ENCODE peak calls at places on chromosomes 7 and 10, in nine cellular contexts. E is uterus, Y is endothelial cell of umbilical vein, S is transverse colon, B is fibroblast of lung, A is heart right ventricle, T is lower lobe of right lung, F is body of pancreas, K is tibial artery. U is an unnamed sample. For H3K36me3, the result is how much of the 10 kb centered on the place peaks cover.

GRCh38 chr10:48253970-48254657 is 20.4 kb downstream of the FRMPD2 start:
- DNase-seq in F (no peak), E (no peak), B (peak), S (no peak), Y (peak), A (no peak), T (no peak), K (no peak), U (no peak)

GRCh38 chr7:146115665-146116451 is 743 bp upstream of the CNTNAP2 start:
- DNase-seq in A (peak), B (peak), K (no peak), E (peak), S (peak), T (peak), F (peak), Y (peak), U (no peak)

GRCh38 chr10:129272859-129273258 is 194.2 kb upstream of the MGMT start:
- DNase-seq in S (no peak), E (no peak), K (no peak), Y (no peak), B (no peak), F (no peak), A (no peak), T (no peak), U (no peak)

GRCh38 chr7:106067678-106068077 is 44.4 kb downstream of the SYPL1 start:
- DNase-seq in E (no peak), Y (no peak), F (no peak), K (no peak), A (no peak), T (no peak), B (no peak), S (no peak), U (no peak)

GRCh38 chr10:73908853-73909611 is 1.9 kb upstream of the PLAU start:
- DNase-seq in A (no peak), S (peak), B (peak), F (no peak), T (peak), E (peak), Y (peak), K (peak), U (peak)

GRCh38 chr10:61779950-61780659 is 117.4 kb downstream of the CABCOCO1 start:
- DNase-seq in B (peak), A (peak), K (peak), T (peak), E (peak), F (no peak), Y (peak), S (peak), U (no peak)

GRCh38 chr10:6465854-6466524 is 114.1 kb downstream of the PRKCQ start:
- DNase-seq in Y (no peak), K (no peak), F (no peak), B (no peak), S (no peak), A (no peak), T (no peak), E (no peak), U (no peak)

GRCh38 chr10:11319990-11320602 is 291.4 kb downstream of the USP6NL start:
- DNase-seq in F (no peak), E (no peak), Y (no peak), T (no peak), B (no peak), S (no peak), K (no peak), A (no peak), U (no peak)

GRCh38 chr10:116688241-116688711 is 54.1 kb downstream of the HSPA12A start:
- DNase-seq in E (peak), Y (no peak), K (no peak), S (no peak), T (no peak), F (no peak), B (peak), A (no peak), U (no peak)

GRCh38 chr10:123886292-123886691 is 5.3 kb downstream of the CPXM2 start:
- DNase-seq in A (no peak), F (no peak), T (no peak), E (no peak), S (no peak), K (no peak), B (no peak), Y (no peak), U (no peak)

GRCh38 chr10:91632671-91633550 is at the start of gene PPP1R3C:
- DNase-seq in T (peak), B (peak), E (peak), A (peak), K (peak), Y (peak), S (peak), F (peak), U (peak)

GRCh38 chr10:62380002-62380401 is 5.8 kb downstream of the ZNF365 start:
- DNase-seq in S (no peak), E (no peak), A (no peak), B (peak), Y (no peak), T (no peak), K (no peak), F (no peak), U (no peak)

GRCh38 chr10:86056632-86057031 is 310.0 kb downstream of the GRID1 start:
- DNase-seq in A (no peak), F (no peak), E (no peak), S (no peak), K (no peak), T (no peak), Y (no peak), B (no peak), U (no peak)
- TF ChIP-seq CTCF in A (no peak), F (no peak), E (no peak), S (no peak), K (no peak), T (no peak), Y (no peak), B (no peak), U (no peak)

GRCh38 chr7:158976849-158977593 is 120.7 kb downstream of the DYNC2I1 start:
- DNase-seq in A (peak), S (peak), T (peak), K (peak), B (peak), F (peak), E (peak), Y (peak), U (peak)
- H3K4me3 ChIP-seq in A (peak), S (peak), T (peak), K (peak), B (no peak), F (no peak), E (no peak), Y (peak), U (peak)

DNA sequence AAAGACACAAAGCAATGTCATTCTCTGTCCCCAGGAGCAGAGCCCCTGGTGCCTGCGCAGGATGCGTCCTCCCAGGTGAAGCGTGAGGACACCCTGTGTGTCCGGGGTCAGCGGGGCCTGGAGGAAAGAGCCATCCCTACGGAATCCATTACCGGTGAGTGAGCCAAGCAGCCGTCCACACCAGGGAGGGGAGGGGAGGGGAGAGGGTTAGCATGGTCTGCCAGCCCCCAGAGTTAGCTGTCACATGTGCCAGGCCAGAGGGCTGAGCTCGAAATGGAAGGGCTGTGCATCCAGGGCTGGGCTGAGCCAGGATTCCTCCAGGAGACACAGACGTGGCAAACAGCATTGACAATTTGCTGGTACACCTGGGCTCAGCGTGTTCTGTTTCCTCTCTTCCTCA is 15.2 kb downstream of the ZNF282 start:
- DNase-seq in F (no peak), E (no peak), S (no peak), B (no peak), T (no peak), A (no peak), Y (no peak), K (no peak), U (no peak)
- H3K36me3 ChIP-seq in F (half or more), E (under half), S (under half), B (under half), T (half or more), A (under half), Y (under half), K (half or more), U (under half)

GRCh38 chr10:103855424-103855823 is at the start of gene SH3PXD2A:
- DNase-seq in K (peak), T (no peak), F (no peak), B (peak), E (peak), A (peak), S (peak), Y (peak), U (no peak)
- TF ChIP-seq CTCF in K (peak), T (peak), F (no peak), B (no peak), E (peak), A (peak), S (no peak), Y (no peak), U (no peak)

GRCh38 chr7:150897502-150898474 is 45.5 kb downstream of the AOC1 start:
- DNase-seq in K (no peak), B (no peak), A (no peak), Y (no peak), F (no peak), E (no peak), S (peak), T (no peak), U (peak)
- H3K4me3 ChIP-seq in K (no peak), B (no peak), A (no peak), Y (no peak), F (no peak), E (no peak), S (no peak), T (no peak), U (no peak)

GRCh38 chr7:75596727-75597614 is 104.9 kb downstream of the SPDYE5 start:
- DNase-seq in F (no peak), B (peak), K (no peak), Y (peak), T (no peak), A (no peak), S (no peak), E (no peak), U (peak)
- H3K36me3 ChIP-seq in F (under half), B (under half), K (half or more), Y (under half), T (half or more), A (under half), S (under half), E (under half), U (under half)

GRCh38 chr10:22334414-22335203 is 10.7 kb upstream of the SPAG6 start:
- DNase-seq in F (no peak), S (no peak), K (no peak), Y (no peak), A (peak), B (no peak), E (no peak), T (no peak), U (no peak)

GRCh38 chr10:22333167-22333566 is 12.1 kb upstream of the SPAG6 start:
- DNase-seq in E (no peak), Y (no peak), A (no peak), S (no peak), F (no peak), T (no peak), K (no peak), B (no peak), U (no peak)

GRCh38 chr10:22333667-22334282 is 11.5 kb upstream of the SPAG6 start:
- DNase-seq in S (no peak), B (no peak), E (no peak), T (no peak), A (no peak), K (no peak), Y (no peak), F (no peak), U (no peak)

GRCh38 chr10:22338260-22338894 is 6.9 kb upstream of the SPAG6 start:
- DNase-seq in K (no peak), S (no peak), A (no peak), E (no peak), T (no peak), Y (no peak), F (no peak), B (no peak), U (no peak)

DNA sequence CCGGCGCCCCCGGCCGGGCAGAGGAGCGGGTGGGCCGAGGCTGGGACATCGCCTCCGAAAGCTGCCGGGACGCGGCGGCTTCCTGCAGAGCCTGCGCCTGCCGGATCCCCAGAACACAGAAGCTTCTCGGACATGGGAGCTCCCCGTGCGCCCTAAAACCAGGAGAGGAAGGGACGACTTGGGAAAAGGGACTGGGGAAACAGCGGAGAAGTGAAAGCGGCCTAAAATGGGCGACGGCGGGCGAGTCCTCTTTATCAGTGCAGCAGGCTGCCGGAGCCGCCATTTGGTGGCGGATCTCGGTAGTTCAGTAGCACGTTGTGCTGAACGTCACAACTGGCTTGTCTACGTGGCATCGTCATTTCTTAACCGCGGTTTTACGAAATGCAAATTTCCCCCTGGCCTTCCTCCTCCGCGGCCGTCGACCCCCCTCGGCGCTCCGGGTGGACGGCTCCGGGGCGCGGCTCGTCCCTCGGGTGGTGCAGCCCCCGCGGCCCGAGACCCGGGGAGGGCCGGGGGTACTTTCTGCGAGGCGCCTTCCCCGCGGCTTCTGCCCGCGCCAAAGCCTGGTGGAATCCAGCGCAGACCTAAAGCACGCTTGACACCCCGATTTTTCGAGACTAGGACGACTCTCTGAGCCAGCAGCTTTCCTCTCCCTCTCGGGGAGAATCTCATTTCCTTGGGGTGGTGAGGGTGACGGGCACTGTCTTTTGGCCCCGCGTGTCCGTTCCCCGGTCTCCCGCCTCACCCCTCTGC is 9.9 kb upstream of the SPAG6 start:
- DNase-seq in K (peak), S (peak), A (peak), T (peak), E (peak), B (peak), F (peak), Y (peak), U (peak)
- TF ChIP-seq CTCF in K (peak), S (peak), A (no peak), T (peak), E (peak), B (no peak), F (no peak), Y (no peak), U (no peak)